ENCODE peak calls at places on chromosomes 11 and 22, in five cellular contexts. I is HS-5; K is ovary; F is effector CD4-positive, alpha-beta T cell; Y is iPS-NIHi11. G is an unnamed sample.

GRCh38 chr22:39405346-39406085 is 5.9 kb downstream of the TAB1 start:
- DNase-seq in I (no peak), K (peak; percentile 73), F (no peak), Y (no peak), G (no peak)

GRCh38 chr11:100536979-100537378 is 150.1 kb upstream of the ARHGAP42 start:
- DNase-seq in I (no peak), K (no peak), F (no peak), Y (no peak), G (no peak)

GRCh38 chr22:45271667-45272188 is 13.0 kb upstream of the UPK3A start:
- DNase-seq in I (no peak), K (no peak), F (no peak), Y (no peak), G (no peak)

GRCh38 chr11:65787649-65788622 is 1.1 kb downstream of the OVOL1 start:
- DNase-seq in I (no peak), K (no peak), F (no peak), Y (peak; percentile 86), G (no peak)

GRCh38 chr11:91730071-91730470 is 494.5 kb upstream of the FAT3 start:
- DNase-seq in I (no peak), K (no peak), F (no peak), Y (no peak), G (no peak)

GRCh38 chr22:20013382-20013871 is 3.2 kb downstream of the ARVCF start:
- DNase-seq in I (no peak), K (peak; percentile 71), F (no peak), Y (peak; percentile 87), G (no peak)

GRCh38 chr22:23892130-23892529 is 2.1 kb upstream of the MIF start:
- DNase-seq in I (no peak), K (no peak), F (no peak), Y (no peak), G (no peak)

GRCh38 chr22:49208003-49208402 is 619.7 kb downstream of the BRD1 start:
- DNase-seq in I (no peak), K (no peak), F (no peak), Y (no peak), G (no peak)

GRCh38 chr11:45246241-45246640 is 39.9 kb downstream of the SYT13 start:
- DNase-seq in I (no peak), K (no peak), F (no peak), Y (no peak), G (no peak)

GRCh38 chr11:131688056-131688693 is 317.8 kb downstream of the NTM start:
- DNase-seq in I (no peak), K (peak; percentile 50), F (no peak), Y (peak; percentile 97), G (no peak)

GRCh38 chr22:20585640-20586402 is 78.4 kb downstream of the MED15 start:
- DNase-seq in I (no peak), K (no peak), F (no peak), Y (no peak), G (no peak)

GRCh38 chr11:122214567-122214966 is 98.6 kb upstream of the BLID start:
- DNase-seq in I (no peak), K (no peak), F (no peak), Y (no peak), G (no peak)

GRCh38 chr11:69655479-69656394 is 14.8 kb downstream of the CCND1 start:
- DNase-seq in I (no peak), K (no peak), F (no peak), Y (no peak), G (no peak)

GRCh38 chr11:35185696-35186095 is 46.7 kb downstream of the CD44 start:
- DNase-seq in I (no peak), K (no peak), F (no peak), Y (no peak), G (no peak)

GRCh38 chr11:19419813-19420212 is 179.1 kb upstream of the E2F8 start:
- DNase-seq in I (no peak), K (no peak), F (no peak), Y (no peak), G (no peak)

GRCh38 chr11:65448418-65449196 is 26.0 kb downstream of the NEAT1 start:
- DNase-seq in I (peak; percentile 22), K (no peak), F (no peak), Y (no peak), G (no peak)

GRCh38 chr22:42725606-42726355 is 5.1 kb upstream of the A4GALT start:
- DNase-seq in I (no peak), K (no peak), F (no peak), Y (no peak), G (no peak)

GRCh38 chr22:33542153-33542552 is 378.1 kb downstream of the LARGE1 start:
- DNase-seq in I (no peak), K (no peak), F (no peak), Y (no peak), G (no peak)

GRCh38 chr11:66418986-66419308 is 1.9 kb upstream of the NPAS4 start:
- DNase-seq in I (no peak), K (no peak), F (no peak), Y (no peak), G (no peak)

GRCh38 chr11:28636033-28636432 is 527.8 kb downstream of the METTL15 start:
- DNase-seq in I (no peak), K (no peak), F (no peak), Y (no peak), G (no peak)

GRCh38 chr22:35552186-35552842 is 11.7 kb downstream of the RASD2 start:
- DNase-seq in I (no peak), K (no peak), F (peak; percentile 72), Y (peak; percentile 99), G (no peak)

GRCh38 chr22:39954584-39955055 is 5.6 kb upstream of the TMA7B start:
- DNase-seq in I (peak; percentile 23), K (no peak), F (no peak), Y (no peak), G (peak; percentile 35)

GRCh38 chr11:69492201-69492991 is 10.9 kb downstream of the LINC01488 start:
- DNase-seq in I (no peak), K (no peak), F (no peak), Y (no peak), G (no peak)

GRCh38 chr11:64447717-64448598 is 89.0 kb downstream of the RPS6KA4 start:
- DNase-seq in I (no peak), K (no peak), F (no peak), Y (no peak), G (no peak)

GRCh38 chr11:127574528-127574927 is 574.0 kb upstream of the KIRREL3 start:
- DNase-seq in I (no peak), K (no peak), F (no peak), Y (no peak), G (no peak)

G was measured in kidney epithelial cell.